ENCODE peak calls at places on chromosome 2, in seven cellular contexts. N, H, W, R, C, G and S are unnamed samples.

GRCh38 chr2:224263571-224264043 is 138.3 kb downstream of the FAM124B start:
- DNase-seq in N (peak; percentile 10), H (no peak), W (no peak), R (peak; percentile 48), C (no peak), G (no peak), S (no peak)

GRCh38 chr2:186101603-186102002 is 363.0 kb downstream of the FSIP2 start:
- DNase-seq in N (no peak), H (no peak), W (no peak), R (no peak), C (no peak), G (no peak), S (no peak)

GRCh38 chr2:182186132-182186735 is 200.6 kb downstream of the PPP1R1C start:
- DNase-seq in N (peak; percentile 59), H (no peak), W (no peak), R (peak; percentile 61), C (peak; percentile 12), G (no peak), S (no peak)

GRCh38 chr2:105821428-105822125 is 76.9 kb downstream of the NCK2 start:
- DNase-seq in N (no peak), H (no peak), W (no peak), R (no peak), C (no peak), G (no peak), S (no peak)

GRCh38 chr2:207163815-207164747 is 1.7 kb downstream of the KLF7 start:
- DNase-seq in N (peak; percentile 75), H (peak; percentile 56), W (no peak), R (peak; percentile 77), C (no peak), G (peak; percentile 61), S (no peak)

GRCh38 chr2:160970052-160970846 is 190.0 kb upstream of the TANK start:
- DNase-seq in N (peak; percentile 92), H (peak; percentile 60), W (peak; percentile 46), R (peak; percentile 93), C (peak; percentile 69), G (no peak), S (no peak)

GRCh38 chr2:241986836-241987641 is 117.5 kb downstream of the RTP5 start:
- DNase-seq in N (no peak), H (no peak), W (peak; percentile 34), R (no peak), C (no peak), G (no peak), S (no peak)

GRCh38 chr2:16813593-16813992 is 148.0 kb upstream of the CYRIA start:
- DNase-seq in N (no peak), H (no peak), W (no peak), R (no peak), C (no peak), G (no peak), S (no peak)

GRCh38 chr2:126843046-126843445 is 55.6 kb upstream of the TEX51 start:
- DNase-seq in N (no peak), H (no peak), W (no peak), R (no peak), C (no peak), G (no peak), S (no peak)

GRCh38 chr2:88074854-88075292 is 7.2 kb downstream of the SMYD1 start:
- DNase-seq in N (peak; percentile 69), H (peak; percentile 19), W (no peak), R (peak; percentile 64), C (no peak), G (no peak), S (no peak)

GRCh38 chr2:56666758-56667157 is 483.0 kb downstream of the CCDC85A start:
- DNase-seq in N (no peak), H (no peak), W (no peak), R (no peak), C (no peak), G (no peak), S (no peak)

GRCh38 chr2:37324536-37324785 is 172 bp downstream of the PRKD3 start:
- DNase-seq in N (peak; percentile 77), H (no peak), W (no peak), R (peak; percentile 84), C (no peak), G (peak; percentile 85), S (peak; percentile 41)

GRCh38 chr2:179842498-179843153 is 18.8 kb downstream of the ZNF385B start:
- DNase-seq in N (peak; percentile 54), H (peak; percentile 37), W (peak; percentile 59), R (peak; percentile 46), C (peak; percentile 24), G (no peak), S (no peak)

GRCh38 chr2:112312821-112313220 is 37.4 kb downstream of the ZC3H6 start:
- DNase-seq in N (no peak), H (no peak), W (no peak), R (no peak), C (no peak), G (no peak), S (no peak)

GRCh38 chr2:16860627-16861026 is 195.0 kb upstream of the CYRIA start:
- DNase-seq in N (peak; percentile 9), H (no peak), W (no peak), R (no peak), C (no peak), G (no peak), S (no peak)

GRCh38 chr2:229050063-229050635 is 220.9 kb downstream of the PID1 start:
- DNase-seq in N (no peak), H (no peak), W (no peak), R (no peak), C (no peak), G (no peak), S (no peak)

GRCh38 chr2:238063414-238064189 is 2.8 kb downstream of the SCLY start:
- DNase-seq in N (no peak), H (no peak), W (no peak), R (no peak), C (no peak), G (no peak), S (no peak)

GRCh38 chr2:72915907-72916742 is 1.2 kb upstream of the EMX1 start:
- DNase-seq in N (no peak), H (peak; percentile 87), W (peak; percentile 83), R (peak; percentile 24), C (no peak), G (no peak), S (no peak)

GRCh38 chr2:151878655-151879563 is 50.7 kb upstream of the ARL5A start:
- DNase-seq in N (peak; percentile 30), H (peak; percentile 60), W (no peak), R (peak; percentile 31), C (no peak), G (no peak), S (no peak)

GRCh38 chr2:173217106-173217840 is 137.4 kb upstream of the CDCA7 start:
- DNase-seq in N (peak; percentile 8), H (no peak), W (no peak), R (no peak), C (no peak), G (no peak), S (no peak)

GRCh38 chr2:179211355-179211754 is 53.3 kb downstream of the SESTD1 start:
- DNase-seq in N (no peak), H (no peak), W (no peak), R (no peak), C (no peak), G (no peak), S (no peak)

GRCh38 chr2:99662761-99663341 is 173.0 kb upstream of the REV1 start:
- DNase-seq in N (peak; percentile 79), H (peak; percentile 87), W (no peak), R (peak; percentile 85), C (peak; percentile 39), G (no peak), S (no peak)

GRCh38 chr2:127081826-127082633 is 24.9 kb downstream of the BIN1 start:
- DNase-seq in N (peak; percentile 40), H (no peak), W (no peak), R (peak; percentile 61), C (no peak), G (no peak), S (no peak)

GRCh38 chr2:72927619-72928537 is 10.6 kb downstream of the EMX1 start:
- DNase-seq in N (no peak), H (peak; percentile 0), W (peak; percentile 13), R (no peak), C (no peak), G (no peak), S (peak; percentile 1)

GRCh38 chr2:176130153-176130916 is 830 bp downstream of the HOXD8 start:
- DNase-seq in N (no peak), H (peak; percentile 75), W (peak; percentile 58), R (no peak), C (no peak), G (no peak), S (no peak)

GRCh38 chr2:126876631-126877030 is 22.1 kb upstream of the TEX51 start:
- DNase-seq in N (no peak), H (no peak), W (no peak), R (no peak), C (no peak), G (no peak), S (no peak)

GRCh38 chr2:42900226-42900744 is 107.9 kb upstream of the HAAO start:
- DNase-seq in N (no peak), H (no peak), W (no peak), R (no peak), C (no peak), G (no peak), S (peak; percentile 11)

GRCh38 chr2:161134547-161135518 is 25.4 kb upstream of the TANK start:
- DNase-seq in N (peak; percentile 26), H (peak; percentile 66), W (no peak), R (peak; percentile 42), C (peak; percentile 39), G (peak; percentile 12), S (no peak)

GRCh38 chr2:168002021-168002553 is 245.3 kb downstream of the STK39 start:
- DNase-seq in N (peak; percentile 62), H (peak; percentile 3), W (no peak), R (peak; percentile 30), C (no peak), G (no peak), S (no peak)

GRCh38 chr2:8796315-8796848 is 41.0 kb downstream of the KIDINS220 start:
- DNase-seq in N (no peak), H (no peak), W (no peak), R (no peak), C (no peak), G (no peak), S (no peak)

GRCh38 chr2:167406558-167406957 is 518.3 kb downstream of the XIRP2 start:
- DNase-seq in N (peak; percentile 89), H (peak; percentile 20), W (peak; percentile 83), R (peak; percentile 7), C (no peak), G (no peak), S (no peak)

GRCh38 chr2:23594079-23594494 is 209.1 kb downstream of the KLHL29 start:
- DNase-seq in N (peak; percentile 12), H (no peak), W (no peak), R (no peak), C (no peak), G (no peak), S (no peak)